ENCODE peak calls at places on chromosomes 6 and 20, in seven cellular contexts. One of them, this sample, is unnamed. For H3K4me1, the result is how much of the 10 kb centered on the place peaks cover.

GRCh38 chr6:93799226-93799625 is 379.9 kb upstream of the EPHA7 start:
- DNase-seq in esophagus muscularis mucosa: no peak
- DNase-seq in naive thymus-derived CD4-positive, alpha-beta T cell: no peak
- DNase-seq in A673: no peak
- DNase-seq in lung: no peak
- DNase-seq in BE2C: no peak
- DNase-seq in psoas muscle: no peak
- DNase-seq in this sample: no peak

GRCh38 chr6:5294392-5295211 is 33.3 kb downstream of the FARS2 start:
- DNase-seq in esophagus muscularis mucosa: peak
- DNase-seq in naive thymus-derived CD4-positive, alpha-beta T cell: no peak
- DNase-seq in A673: no peak
- DNase-seq in lung: no peak
- DNase-seq in BE2C: no peak
- DNase-seq in psoas muscle: no peak
- DNase-seq in this sample: no peak

GRCh38 chr6:153065222-153065621 is 62.7 kb upstream of the MTRF1L start:
- DNase-seq in esophagus muscularis mucosa: no peak
- DNase-seq in naive thymus-derived CD4-positive, alpha-beta T cell: no peak
- DNase-seq in A673: no peak
- DNase-seq in lung: no peak
- DNase-seq in BE2C: no peak
- DNase-seq in psoas muscle: no peak
- DNase-seq in this sample: no peak

GRCh38 chr20:58504566-58504965 is 10.6 kb downstream of the APCDD1L start:
- DNase-seq in esophagus muscularis mucosa: no peak
- DNase-seq in naive thymus-derived CD4-positive, alpha-beta T cell: no peak
- DNase-seq in A673: no peak
- DNase-seq in lung: no peak
- DNase-seq in BE2C: no peak
- DNase-seq in psoas muscle: no peak
- DNase-seq in this sample: no peak

GRCh38 chr6:16523550-16524379 is 237.5 kb downstream of the ATXN1 start:
- DNase-seq in esophagus muscularis mucosa: no peak
- DNase-seq in naive thymus-derived CD4-positive, alpha-beta T cell: no peak
- DNase-seq in A673: peak
- DNase-seq in lung: no peak
- DNase-seq in BE2C: no peak
- DNase-seq in psoas muscle: no peak
- DNase-seq in this sample: no peak

GRCh38 chr6:125662301-125662700 is 87.1 kb upstream of the HEY2 start:
- DNase-seq in esophagus muscularis mucosa: no peak
- DNase-seq in naive thymus-derived CD4-positive, alpha-beta T cell: no peak
- DNase-seq in A673: no peak
- DNase-seq in lung: no peak
- DNase-seq in BE2C: no peak
- DNase-seq in psoas muscle: no peak
- DNase-seq in this sample: no peak

GRCh38 chr6:56517155-56517745 is 125.4 kb downstream of the DST start:
- DNase-seq in esophagus muscularis mucosa: no peak
- DNase-seq in naive thymus-derived CD4-positive, alpha-beta T cell: no peak
- DNase-seq in A673: no peak
- DNase-seq in lung: no peak
- DNase-seq in BE2C: no peak
- DNase-seq in psoas muscle: no peak
- DNase-seq in this sample: no peak

GRCh38 chr6:7671076-7671475 is 54.8 kb upstream of the BMP6 start:
- DNase-seq in esophagus muscularis mucosa: no peak
- DNase-seq in naive thymus-derived CD4-positive, alpha-beta T cell: no peak
- DNase-seq in A673: peak
- DNase-seq in lung: no peak
- DNase-seq in BE2C: no peak
- DNase-seq in psoas muscle: no peak
- DNase-seq in this sample: no peak

GRCh38 chr6:104884867-104885517 is 25.3 kb upstream of the HACE1 start:
- DNase-seq in esophagus muscularis mucosa: no peak
- DNase-seq in naive thymus-derived CD4-positive, alpha-beta T cell: no peak
- DNase-seq in A673: peak
- DNase-seq in lung: no peak
- DNase-seq in BE2C: peak
- DNase-seq in psoas muscle: no peak
- DNase-seq in this sample: no peak

GRCh38 chr6:143708889-143709288 is 31.1 kb downstream of the PHACTR2 start:
- DNase-seq in esophagus muscularis mucosa: no peak
- DNase-seq in naive thymus-derived CD4-positive, alpha-beta T cell: no peak
- DNase-seq in A673: no peak
- DNase-seq in lung: no peak
- DNase-seq in BE2C: no peak
- DNase-seq in psoas muscle: no peak
- DNase-seq in this sample: no peak

GRCh38 chr6:30937265-30937664 is 3.5 kb upstream of the MUCL3 start:
- DNase-seq in esophagus muscularis mucosa: no peak
- DNase-seq in naive thymus-derived CD4-positive, alpha-beta T cell: no peak
- DNase-seq in A673: no peak
- DNase-seq in lung: peak
- DNase-seq in BE2C: no peak
- DNase-seq in psoas muscle: no peak
- DNase-seq in this sample: no peak

GRCh38 chr6:13260116-13260598 is 68.2 kb downstream of the TBC1D7 start:
- DNase-seq in esophagus muscularis mucosa: no peak
- DNase-seq in naive thymus-derived CD4-positive, alpha-beta T cell: no peak
- DNase-seq in A673: no peak
- DNase-seq in lung: no peak
- DNase-seq in BE2C: no peak
- DNase-seq in psoas muscle: no peak
- DNase-seq in this sample: no peak
- H3K4me1 ChIP-seq in esophagus muscularis mucosa: under half
- H3K4me1 ChIP-seq in naive thymus-derived CD4-positive, alpha-beta T cell: under half
- H3K4me1 ChIP-seq in A673: under half
- H3K4me1 ChIP-seq in lung: under half
- H3K4me1 ChIP-seq in BE2C: under half
- H3K4me1 ChIP-seq in psoas muscle: under half
- H3K4me1 ChIP-seq in this sample: under half

GRCh38 chr6:43123691-43124314 is 47.3 kb upstream of the SRF start:
- DNase-seq in esophagus muscularis mucosa: no peak
- DNase-seq in naive thymus-derived CD4-positive, alpha-beta T cell: no peak
- DNase-seq in A673: no peak
- DNase-seq in lung: no peak
- DNase-seq in BE2C: peak
- DNase-seq in psoas muscle: no peak
- DNase-seq in this sample: no peak
- H3K4me1 ChIP-seq in esophagus muscularis mucosa: under half
- H3K4me1 ChIP-seq in naive thymus-derived CD4-positive, alpha-beta T cell: under half
- H3K4me1 ChIP-seq in A673: under half
- H3K4me1 ChIP-seq in lung: under half
- H3K4me1 ChIP-seq in BE2C: under half
- H3K4me1 ChIP-seq in psoas muscle: under half
- H3K4me1 ChIP-seq in this sample: under half

DNA sequence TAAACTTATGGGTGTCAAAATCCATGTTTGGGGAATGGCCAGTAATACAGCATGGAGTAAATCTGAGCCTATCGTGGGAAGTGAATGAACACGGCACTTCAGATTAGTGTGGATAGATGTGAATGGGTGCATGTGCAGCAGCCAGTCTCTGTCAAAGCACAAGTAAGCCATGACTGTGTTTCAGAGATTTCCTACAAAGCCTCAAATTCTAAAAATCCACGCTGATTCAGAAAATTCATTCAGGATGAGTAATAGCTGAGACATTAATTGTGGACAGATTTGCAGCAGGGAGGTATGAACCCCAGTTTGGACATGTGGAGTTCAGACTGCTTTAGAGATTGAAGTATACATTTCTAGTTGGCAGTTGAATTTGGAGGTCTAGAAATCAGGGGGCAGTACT is 115.1 kb downstream of the QKI start:
- DNase-seq in esophagus muscularis mucosa: no peak
- DNase-seq in naive thymus-derived CD4-positive, alpha-beta T cell: no peak
- DNase-seq in A673: peak
- DNase-seq in lung: no peak
- DNase-seq in BE2C: no peak
- DNase-seq in psoas muscle: no peak
- DNase-seq in this sample: no peak
- H3K4me1 ChIP-seq in esophagus muscularis mucosa: half or more
- H3K4me1 ChIP-seq in naive thymus-derived CD4-positive, alpha-beta T cell: under half
- H3K4me1 ChIP-seq in A673: half or more
- H3K4me1 ChIP-seq in lung: under half
- H3K4me1 ChIP-seq in BE2C: under half
- H3K4me1 ChIP-seq in psoas muscle: half or more
- H3K4me1 ChIP-seq in this sample: under half

DNA sequence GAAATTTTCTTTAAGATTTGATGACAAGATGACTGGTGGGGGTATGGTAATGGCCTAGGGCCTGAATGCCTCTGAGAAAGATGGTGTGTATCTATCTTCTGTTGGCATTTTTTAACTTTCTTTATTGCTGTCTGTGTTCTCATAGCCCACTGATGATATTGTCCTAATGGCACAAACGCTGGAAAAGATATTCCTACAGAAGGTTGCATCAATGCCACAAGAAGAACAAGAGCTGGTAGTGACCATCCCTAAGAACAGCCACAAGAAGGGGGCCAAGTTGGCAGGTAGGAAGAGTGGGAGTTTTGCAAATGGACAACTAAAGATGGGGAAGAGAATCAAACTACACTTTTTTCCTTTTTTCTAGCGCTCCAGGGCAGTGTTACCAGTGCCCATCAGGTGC is 7.5 kb downstream of the BRD2 start:
- DNase-seq in esophagus muscularis mucosa: no peak
- DNase-seq in naive thymus-derived CD4-positive, alpha-beta T cell: no peak
- DNase-seq in A673: no peak
- DNase-seq in lung: no peak
- DNase-seq in BE2C: no peak
- DNase-seq in psoas muscle: no peak
- DNase-seq in this sample: no peak
- H3K4me1 ChIP-seq in esophagus muscularis mucosa: under half
- H3K4me1 ChIP-seq in naive thymus-derived CD4-positive, alpha-beta T cell: under half
- H3K4me1 ChIP-seq in A673: under half
- H3K4me1 ChIP-seq in lung: under half
- H3K4me1 ChIP-seq in BE2C: under half
- H3K4me1 ChIP-seq in psoas muscle: under half
- H3K4me1 ChIP-seq in this sample: under half

DNA sequence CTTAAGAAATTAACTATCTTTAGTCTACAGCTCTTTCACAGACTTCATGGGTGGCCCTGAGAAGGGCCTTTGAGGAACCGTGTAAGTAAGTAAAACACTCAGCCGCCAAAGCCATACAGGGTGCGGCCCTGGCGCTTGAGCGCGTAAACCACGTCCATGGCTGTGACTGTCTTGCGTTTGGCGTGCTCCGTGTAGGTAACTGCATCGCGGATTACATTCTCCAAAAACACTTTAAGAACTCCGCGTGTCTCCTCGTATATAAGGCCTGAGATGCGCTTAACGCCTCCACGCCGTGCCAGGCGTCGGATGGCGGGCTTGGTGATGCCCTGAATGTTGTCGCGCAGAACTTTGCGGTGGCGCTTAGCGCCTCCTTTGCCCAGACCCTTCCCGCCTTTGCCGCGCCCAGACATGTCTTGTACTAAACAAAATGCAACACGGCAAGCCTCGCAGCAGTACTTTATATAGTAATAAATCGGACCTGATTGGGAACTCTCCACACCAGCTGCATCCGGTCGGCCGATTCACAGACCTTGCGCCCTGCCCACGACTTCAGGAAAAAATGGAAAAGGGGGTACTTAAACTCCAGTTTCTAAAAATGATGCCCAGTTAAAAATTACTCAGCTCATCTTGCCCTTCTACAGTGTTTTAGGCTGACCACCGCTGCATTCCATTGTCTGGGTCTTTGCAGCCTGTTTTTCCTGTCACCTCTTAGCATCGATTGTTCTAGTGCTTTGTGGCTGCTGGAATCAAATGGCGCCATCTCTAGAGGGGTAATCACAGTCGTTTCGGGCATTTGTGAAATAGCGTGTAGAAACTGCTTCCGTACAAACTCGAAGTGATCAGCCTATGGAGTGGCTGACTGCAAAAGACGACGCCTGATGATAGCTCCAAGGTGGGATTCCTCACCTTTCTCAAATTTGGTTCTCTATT is 38.8 kb downstream of the OR2B2 start:
- DNase-seq in esophagus muscularis mucosa: no peak
- DNase-seq in naive thymus-derived CD4-positive, alpha-beta T cell: peak
- DNase-seq in A673: peak
- DNase-seq in lung: no peak
- DNase-seq in BE2C: peak
- DNase-seq in psoas muscle: peak
- DNase-seq in this sample: no peak
- H3K4me1 ChIP-seq in esophagus muscularis mucosa: under half
- H3K4me1 ChIP-seq in naive thymus-derived CD4-positive, alpha-beta T cell: under half
- H3K4me1 ChIP-seq in A673: under half
- H3K4me1 ChIP-seq in lung: under half
- H3K4me1 ChIP-seq in BE2C: under half
- H3K4me1 ChIP-seq in psoas muscle: under half
- H3K4me1 ChIP-seq in this sample: under half

DNA sequence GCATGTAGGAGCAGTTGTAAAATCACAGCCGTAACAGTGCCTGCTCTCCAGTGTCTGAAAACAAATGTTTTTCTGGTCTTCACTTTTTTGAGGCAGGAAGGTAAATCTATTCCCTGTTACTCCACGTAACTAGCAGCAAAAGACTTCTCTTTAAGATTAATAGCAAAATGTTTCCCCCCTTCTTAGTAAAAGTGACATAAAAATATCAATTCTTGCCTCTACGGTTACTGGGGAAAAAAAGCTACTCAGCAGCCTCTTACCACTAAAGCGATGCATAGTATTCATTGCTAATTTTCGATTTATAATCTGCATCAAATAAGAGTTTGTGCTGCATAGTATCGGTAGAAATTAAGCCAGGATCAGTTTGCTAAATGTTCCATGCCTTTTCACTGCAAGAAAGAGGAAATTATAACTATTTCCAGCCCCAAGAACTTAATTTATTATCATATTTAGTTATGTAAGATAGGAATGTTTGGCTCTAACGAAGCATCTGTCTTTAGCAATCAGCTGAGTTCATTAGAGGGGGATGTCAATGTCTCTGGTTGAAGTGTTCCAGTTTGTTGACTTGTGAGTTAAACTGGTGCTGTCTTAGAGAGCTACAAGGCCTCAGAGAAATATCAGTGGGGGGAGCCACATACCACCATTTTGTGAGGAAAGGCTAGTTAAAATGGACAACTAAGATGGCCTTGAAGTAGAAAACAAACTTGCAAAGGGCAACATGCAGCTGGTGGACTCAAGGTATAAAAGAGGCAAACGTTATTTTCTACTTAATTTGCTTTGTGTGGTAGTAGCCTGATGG is 630 bp upstream of the TSPYL1 start:
- DNase-seq in esophagus muscularis mucosa: no peak
- DNase-seq in naive thymus-derived CD4-positive, alpha-beta T cell: no peak
- DNase-seq in A673: no peak
- DNase-seq in lung: no peak
- DNase-seq in BE2C: no peak
- DNase-seq in psoas muscle: no peak
- DNase-seq in this sample: no peak
- H3K4me1 ChIP-seq in esophagus muscularis mucosa: under half
- H3K4me1 ChIP-seq in naive thymus-derived CD4-positive, alpha-beta T cell: under half
- H3K4me1 ChIP-seq in A673: under half
- H3K4me1 ChIP-seq in lung: under half
- H3K4me1 ChIP-seq in BE2C: under half
- H3K4me1 ChIP-seq in psoas muscle: half or more
- H3K4me1 ChIP-seq in this sample: under half